ENCODE peak calls at places on chromosomes 13 and 19, in six cellular contexts. C is keratinocyte, S is body of pancreas, H is left ventricle myocardium inferior, A is PC-3, M is stomach. E is an unnamed sample.

GRCh38 chr19:41144403-41144802 is 30.2 kb downstream of the CYP2F1 start:
- DNase-seq in C (peak; percentile 48), S (peak; percentile 83), H (peak; percentile 74), A (peak; percentile 85), M (peak; percentile 89), E (peak; percentile 87)

GRCh38 chr13:91141619-91142061 is 205.8 kb upstream of the MIR17HG start:
- DNase-seq in C (no peak), S (no peak), H (no peak), A (no peak), M (no peak), E (no peak)

GRCh38 chr19:920051-920857 is 3.1 kb downstream of the KISS1R start:
- DNase-seq in C (no peak), S (peak; percentile 55), H (no peak), A (peak; percentile 38), M (no peak), E (no peak)

GRCh38 chr19:13839938-13840750 is 36.8 kb upstream of the NANOS3 start:
- DNase-seq in C (no peak), S (no peak), H (peak; percentile 65), A (peak; percentile 95), M (peak; percentile 75), E (peak; percentile 93)

GRCh38 chr13:39422845-39423565 is 180.0 kb downstream of the LHFPL6 start:
- DNase-seq in C (no peak), S (no peak), H (no peak), A (no peak), M (no peak), E (no peak)

GRCh38 chr19:45496349-45496953 is 396 bp downstream of the RTN2 start:
- DNase-seq in C (no peak), S (peak; percentile 38), H (no peak), A (peak; percentile 18), M (no peak), E (peak; percentile 85)

GRCh38 chr19:33469171-33470039 is 52.2 kb downstream of the PEPD start:
- DNase-seq in C (no peak), S (no peak), H (no peak), A (no peak), M (no peak), E (no peak)

GRCh38 chr13:25933520-25933919 is 118.3 kb downstream of the SHISA2 start:
- DNase-seq in C (no peak), S (no peak), H (no peak), A (no peak), M (no peak), E (no peak)

GRCh38 chr19:18425515-18426415 is 6.6 kb downstream of the SSBP4 start:
- DNase-seq in C (no peak), S (no peak), H (peak; percentile 78), A (no peak), M (no peak), E (peak; percentile 85)

GRCh38 chr19:5718032-5718578 is 1.8 kb downstream of the LONP1 start:
- DNase-seq in C (no peak), S (no peak), H (no peak), A (no peak), M (no peak), E (no peak)

GRCh38 chr13:101453784-101454201 is 1.3 kb downstream of the ITGBL1 start:
- DNase-seq in C (no peak), S (peak; percentile 55), H (peak; percentile 17), A (peak; percentile 81), M (peak; percentile 47), E (peak; percentile 53)
- H3K4me3 ChIP-seq in C (peak overlapping the region; percentile 76), S (peak overlapping the region; percentile 36), H (peak overlapping the region; percentile 63), A (peak overlapping the region; percentile 85), M (peak overlapping the region; percentile 47), E (peak overlapping the region; percentile 55)

GRCh38 chr19:8569066-8569761 is 8.0 kb downstream of the MYO1F start:
- DNase-seq in C (peak; percentile 42), S (no peak), H (peak; percentile 38), A (peak; percentile 96), M (peak; percentile 44), E (peak; percentile 74)
- H3K4me1 ChIP-seq in C (peaks cover 6% of the 10 kb centered on the region), S (no peaks in the 10 kb centered on the region), H (no peaks in the 10 kb centered on the region), A (peaks cover 26% of the 10 kb centered on the region), M (peaks cover 11% of the 10 kb centered on the region), E (no peaks in the 10 kb centered on the region)

GRCh38 chr19:29946645-29947044 is 4.6 kb downstream of the URI1 start:
- DNase-seq in C (no peak), S (no peak), H (no peak), A (no peak), M (no peak), E (no peak)
- H3K4me3 ChIP-seq in C (peak overlapping the region; percentile 0), S (no peak overlapping the region), H (no peak overlapping the region), A (no peak overlapping the region), M (no peak overlapping the region), E (no peak overlapping the region)

GRCh38 chr13:27258637-27259377 is 7.4 kb downstream of the RPL21 start:
- DNase-seq in C (no peak), S (no peak), H (no peak), A (no peak), M (no peak), E (no peak)

GRCh38 chr13:27261376-27261775 is 9.3 kb upstream of the RASL11A start:
- DNase-seq in C (no peak), S (no peak), H (no peak), A (peak; percentile 63), M (no peak), E (no peak)

GRCh38 chr13:27257233-27257568 is 5.8 kb downstream of the RPL21 start:
- DNase-seq in C (no peak), S (no peak), H (no peak), A (no peak), M (no peak), E (no peak)

GRCh38 chr13:27259831-27260230 is 8.5 kb downstream of the RPL21 start:
- DNase-seq in C (no peak), S (no peak), H (no peak), A (no peak), M (no peak), E (no peak)

GRCh38 chr13:27257648-27258253 is 6.4 kb downstream of the RPL21 start:
- DNase-seq in C (no peak), S (no peak), H (no peak), A (no peak), M (no peak), E (no peak)
- H3K4me1 ChIP-seq in C (peaks cover 35% of the 10 kb centered on the region), S (peaks cover 29% of the 10 kb centered on the region), H (peaks cover 39% of the 10 kb centered on the region), A (peaks cover 25% of the 10 kb centered on the region), M (peaks cover 14% of the 10 kb centered on the region), E (peaks cover 3% of the 10 kb centered on the region)

DNA sequence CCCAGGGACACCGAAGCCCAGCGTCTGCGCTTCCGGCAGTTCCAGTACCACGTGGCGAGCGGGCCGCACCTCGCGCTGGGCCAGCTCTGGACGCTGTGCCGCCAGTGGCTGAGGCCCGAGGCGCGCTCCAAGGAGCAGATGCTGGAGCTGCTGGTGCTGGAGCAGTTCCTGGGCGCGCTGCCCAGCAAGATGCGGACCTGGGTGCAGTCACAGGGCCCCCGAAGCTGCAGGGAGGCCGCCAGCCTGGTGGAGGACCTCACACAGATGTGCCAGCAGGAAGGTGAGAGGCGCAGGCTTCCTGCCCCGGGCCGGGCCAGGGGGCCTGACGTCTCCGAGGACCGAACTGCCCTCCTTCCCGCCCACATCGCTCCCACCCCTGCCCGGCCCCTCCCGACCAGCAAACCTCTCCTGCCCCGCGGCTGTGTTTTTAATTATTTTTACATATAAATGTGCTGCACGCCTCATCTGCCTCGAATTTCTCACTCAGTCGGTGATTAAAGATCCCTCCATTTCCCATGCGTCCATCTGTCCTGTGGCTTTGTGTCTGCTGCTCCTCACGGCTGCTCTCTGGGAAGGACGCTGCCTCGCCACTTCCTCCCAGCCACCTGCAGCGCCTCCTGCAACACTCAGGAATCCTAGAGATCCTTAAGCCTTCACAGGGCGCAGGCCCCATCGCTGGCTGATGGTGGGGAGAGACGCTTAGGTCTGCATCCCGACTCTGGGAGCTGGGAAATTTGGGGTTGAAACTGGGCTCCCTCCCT is 4.3 kb downstream of the ZSCAN1 start:
- DNase-seq in C (no peak), S (peak; percentile 29), H (no peak), A (no peak), M (no peak), E (no peak)
- H3K4me3 ChIP-seq in C (no peak overlapping the region), S (no peak overlapping the region), H (peak overlapping the region; percentile 9), A (no peak overlapping the region), M (no peak overlapping the region), E (no peak overlapping the region)

E was measured in aorta.